ENCODE peak calls at places on chromosomes 13 and 19, in ten cellular contexts. W, A, Z, B, L, K, D, M, N and F are unnamed samples.

GRCh38 chr19:21677696-21678418 is 89.5 kb downstream of the ZNF100 start:
- DNase-seq in W (no peak), A (peak), Z (no peak), B (no peak), L (no peak), K (no peak), D (no peak), M (no peak), N (no peak), F (no peak)

GRCh38 chr13:34570954-34571353 is 371.1 kb upstream of the NBEA start:
- DNase-seq in W (no peak), A (no peak), Z (no peak), B (no peak), L (no peak), K (no peak), D (peak), M (no peak), N (no peak), F (no peak)

GRCh38 chr13:97977982-97978381 is 24.5 kb downstream of the IPO5 start:
- DNase-seq in W (no peak), A (no peak), Z (no peak), B (no peak), L (no peak), K (no peak), D (no peak), M (no peak), N (no peak), F (peak)

GRCh38 chr13:109900320-109900719 is 113.9 kb upstream of the IRS2 start:
- DNase-seq in W (no peak), A (no peak), Z (no peak), B (no peak), L (no peak), K (no peak), D (no peak), M (no peak), N (no peak), F (no peak)

GRCh38 chr13:41271456-41272285 is 8.3 kb upstream of the MTRF1 start:
- DNase-seq in W (no peak), A (no peak), Z (no peak), B (no peak), L (no peak), K (no peak), D (no peak), M (no peak), N (no peak), F (no peak)

GRCh38 chr19:29565171-29565570 is 39.4 kb downstream of the VSTM2B start:
- DNase-seq in W (no peak), A (no peak), Z (no peak), B (no peak), L (no peak), K (no peak), D (no peak), M (no peak), N (no peak), F (no peak)

GRCh38 chr13:89584058-89584457 is 1763.4 kb upstream of the MIR17HG start:
- DNase-seq in W (no peak), A (no peak), Z (no peak), B (no peak), L (no peak), K (no peak), D (no peak), M (no peak), N (no peak), F (no peak)

GRCh38 chr13:114081761-114082681 is 50.4 kb downstream of the RASA3 start:
- DNase-seq in W (no peak), A (no peak), Z (no peak), B (no peak), L (no peak), K (no peak), D (no peak), M (no peak), N (no peak), F (no peak)

GRCh38 chr13:52786747-52787146 is 47.1 kb upstream of the CNMD start:
- DNase-seq in W (no peak), A (no peak), Z (no peak), B (no peak), L (no peak), K (no peak), D (no peak), M (no peak), N (peak), F (no peak)